ENCODE peak calls at places on chromosomes 12 and 14, in ten cellular contexts. T is choroid plexus epithelial cell, M is SK-N-SH, R is uterus, L is natural killer cell, P is AG04450, C is heart right ventricle, V is neural crest cell, Q is AG09309, U is GM12865. Y is an unnamed sample.

GRCh38 chr14:76867536-76868452 is 41.6 kb downstream of the LRRC74A start:
- DNase-seq in M (no peak), P (no peak), C (no peak), T (no peak), Q (no peak), R (no peak), L (no peak), V (no peak), U (peak; percentile 24), Y (no peak)

GRCh38 chr14:49593016-49593415 is 5.7 kb upstream of the LRR1 start:
- DNase-seq in P (peak; percentile 60), U (peak; percentile 54), V (no peak), M (no peak), C (no peak), L (no peak), Q (no peak), R (no peak), T (peak; percentile 75), Y (no peak)

GRCh38 chr14:55430024-55430690 is 10.3 kb downstream of the TBPL2 start:
- DNase-seq in Q (peak; percentile 63), V (no peak), T (peak; percentile 92), C (no peak), L (no peak), R (peak; percentile 36), U (peak; percentile 81), P (peak; percentile 67), M (peak; percentile 59), Y (no peak)

GRCh38 chr14:67582061-67582460 is 18.0 kb downstream of the PIGH start:
- DNase-seq in U (no peak), C (no peak), L (no peak), T (no peak), V (no peak), Q (no peak), R (no peak), M (no peak), P (no peak), Y (no peak)

GRCh38 chr12:11797993-11798720 is 148.7 kb downstream of the ETV6 start:
- DNase-seq in C (no peak), P (no peak), M (no peak), T (peak; percentile 20), V (no peak), R (no peak), Q (no peak), L (no peak), U (no peak), Y (no peak)

GRCh38 chr12:31518680-31519227 is 72.2 kb downstream of the DENND5B start:
- DNase-seq in L (no peak), C (no peak), U (no peak), M (peak; percentile 43), T (peak; percentile 100), V (no peak), R (peak; percentile 36), Q (peak; percentile 99), P (peak; percentile 99), Y (no peak)

GRCh38 chr12:51441583-51441982 is 17.0 kb downstream of the SLC4A8 start:
- DNase-seq in L (no peak), P (peak; percentile 45), U (no peak), C (no peak), R (no peak), M (no peak), T (peak; percentile 90), Q (peak; percentile 37), V (no peak), Y (no peak)

GRCh38 chr12:20451759-20452158 is 83.4 kb downstream of the PDE3A start:
- DNase-seq in C (no peak), L (no peak), P (no peak), V (no peak), T (peak; percentile 96), Q (peak; percentile 41), U (no peak), R (no peak), M (no peak), Y (no peak)

GRCh38 chr12:116533343-116534248 is 25.6 kb upstream of the MAP1LC3B2 start:
- DNase-seq in P (peak; percentile 68), R (peak; percentile 94), C (peak; percentile 79), U (peak; percentile 66), Q (no peak), M (peak; percentile 94), V (peak; percentile 85), L (peak; percentile 60), T (peak; percentile 73), Y (peak; percentile 91)

GRCh38 chr14:77139540-77140342 is 1.9 kb downstream of the ZDHHC22 start:
- DNase-seq in P (no peak), M (peak; percentile 90), V (peak; percentile 64), U (peak; percentile 34), R (no peak), Q (no peak), T (peak; percentile 27), C (no peak), L (no peak), Y (no peak)

GRCh38 chr12:13193403-13194100 is 3.0 kb upstream of the EMP1 start:
- DNase-seq in L (no peak), R (no peak), U (no peak), C (no peak), P (no peak), V (no peak), M (no peak), Q (no peak), T (no peak), Y (no peak)

GRCh38 chr12:19892186-19892585 is 452.9 kb downstream of the AEBP2 start:
- DNase-seq in T (no peak), L (no peak), C (no peak), M (no peak), P (no peak), Q (no peak), U (no peak), V (no peak), R (no peak), Y (no peak)

GRCh38 chr12:51973560-51973959 is 22.1 kb downstream of the ACVR1B start:
- DNase-seq in V (no peak), M (no peak), P (no peak), T (peak; percentile 66), R (no peak), Q (peak; percentile 39), U (no peak), L (no peak), C (no peak), Y (no peak)

DNA sequence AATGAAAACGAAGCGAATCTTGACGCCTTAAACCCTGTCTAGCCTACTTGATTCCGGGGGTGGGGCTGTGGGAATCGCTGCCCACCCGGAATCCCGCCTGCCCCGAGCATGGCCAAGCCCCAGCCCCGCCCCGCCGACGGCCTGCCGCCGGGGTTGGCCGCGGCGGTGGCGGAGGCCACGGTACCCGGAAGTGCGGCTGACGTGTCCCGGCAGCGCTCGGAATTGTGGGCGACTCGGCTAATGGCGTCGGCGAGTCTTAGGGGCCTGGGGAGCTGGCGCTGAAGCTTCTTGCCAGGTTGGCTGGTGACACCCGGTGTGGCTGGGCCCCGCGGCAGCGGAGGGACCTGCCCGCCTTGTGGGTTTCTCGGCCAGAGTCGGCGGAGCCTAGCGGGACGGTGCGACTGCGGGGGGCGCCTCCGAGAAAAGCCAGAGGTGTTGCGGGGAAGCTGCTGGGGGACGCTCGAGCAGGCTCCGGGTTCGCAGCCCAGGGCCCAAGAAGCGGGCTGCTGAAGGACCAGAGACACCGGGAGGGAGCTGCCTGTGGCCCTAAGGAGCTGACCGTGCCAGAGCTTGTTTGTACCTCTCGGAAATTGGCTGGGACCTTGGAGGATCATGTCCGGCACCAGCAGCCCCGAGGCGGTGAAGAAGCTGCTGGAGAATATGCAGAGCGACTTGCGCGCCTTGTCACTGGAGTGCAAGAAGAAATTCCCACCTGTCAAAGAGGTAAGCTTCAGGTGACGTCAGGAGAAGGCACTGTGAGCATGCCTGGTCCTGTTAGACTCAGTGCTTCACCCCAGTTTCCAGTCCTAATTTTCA is at the start of gene MON2:
- DNase-seq in U (peak; percentile 91), R (peak; percentile 82), V (peak; percentile 77), P (peak; percentile 29), M (peak; percentile 97), C (peak; percentile 91), Q (peak; percentile 18), T (peak; percentile 81), L (peak; percentile 86), Y (peak; percentile 95)
- TF ChIP-seq CTCF in U (no peak), R (no peak), V (no peak), P (no peak), M (no peak), C (no peak), Q (no peak), T (no peak), L (no peak), Y (no peak)

DNA sequence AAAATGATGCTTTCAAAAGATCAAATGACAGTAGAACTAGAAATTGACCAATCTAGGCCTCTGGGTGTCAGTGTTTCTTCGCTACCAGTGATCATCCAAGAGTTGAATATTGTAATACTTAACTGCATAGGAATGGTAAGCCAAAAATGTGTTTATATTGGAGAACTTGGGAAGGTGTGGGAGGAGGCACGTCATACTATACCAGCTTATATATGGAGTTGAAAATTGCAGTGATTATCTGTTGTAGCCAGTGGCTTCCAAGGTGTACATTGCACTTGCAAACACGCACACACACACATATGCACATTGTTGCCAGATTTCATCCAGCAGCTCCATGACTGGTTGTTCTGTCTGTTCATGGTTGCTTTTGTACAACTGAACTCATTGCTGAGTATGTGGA is 36.1 kb downstream of the EID3 start:
- DNase-seq in P (no peak), T (no peak), M (no peak), C (no peak), Q (no peak), L (no peak), U (no peak), V (no peak), R (no peak), Y (no peak)
- TF ChIP-seq CTCF in P (no peak), T (peak; percentile 7), M (peak; percentile 26), C (no peak), Q (no peak), L (no peak), U (no peak), V (no peak), R (no peak), Y (peak; percentile 16)

GRCh38 chr12:2588345-2588744 is 206.4 kb upstream of the FKBP4 start:
- DNase-seq in R (no peak), M (no peak), C (no peak), U (no peak), P (no peak), L (no peak), T (no peak), Q (no peak), V (no peak), Y (no peak)
- TF ChIP-seq CTCF in R (no peak), M (no peak), C (no peak), U (no peak), P (no peak), L (no peak), T (peak; percentile 12), Q (no peak), V (no peak), Y (no peak)

DNA sequence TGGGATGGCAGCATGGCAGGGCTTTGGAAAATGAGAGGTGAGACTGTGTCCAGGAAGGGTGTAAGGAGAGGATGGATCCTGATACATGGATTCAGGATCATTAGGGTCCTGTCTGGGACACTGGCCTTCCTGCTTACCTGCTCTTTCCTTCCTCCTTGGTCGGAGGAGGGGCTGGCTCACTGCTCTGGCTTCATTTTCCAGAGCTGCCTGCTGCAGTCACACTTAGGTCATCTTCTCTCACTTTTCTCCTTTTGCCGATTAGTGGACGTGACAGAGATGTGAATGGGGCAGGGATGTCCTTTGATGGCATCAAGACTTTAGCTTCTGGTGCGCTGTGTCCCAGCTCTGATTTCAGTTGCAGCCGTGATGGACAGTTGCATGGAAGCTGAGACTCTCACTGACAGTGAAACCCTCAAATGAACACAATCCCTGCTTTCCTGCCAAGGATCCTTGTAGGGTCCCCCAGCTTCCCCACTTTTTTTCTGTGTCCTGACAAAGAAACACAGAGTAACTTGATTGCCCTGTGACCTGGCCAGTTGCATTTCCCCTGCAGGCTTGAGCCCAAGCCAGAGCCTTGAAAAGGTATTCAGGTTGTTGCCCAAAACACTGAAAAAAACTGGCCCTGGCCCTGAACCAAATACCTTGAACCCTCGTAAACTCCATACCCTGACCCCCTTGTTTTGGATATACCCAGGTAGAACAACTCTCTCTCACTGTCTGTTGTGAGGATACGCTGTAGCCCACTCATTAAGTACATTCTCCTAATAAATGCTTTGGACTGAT is 756 bp upstream of the CIDEB start:
- DNase-seq in M (no peak), P (no peak), U (no peak), V (no peak), T (no peak), R (no peak), C (no peak), Q (no peak), L (no peak), Y (no peak)
- TF ChIP-seq CTCF in M (no peak), P (no peak), U (no peak), V (peak; percentile 17), T (no peak), R (no peak), C (no peak), Q (no peak), L (peak; percentile 44), Y (peak; percentile 6)

Y was measured in osteocyte.